ENCODE peak calls at places on chromosomes 6 and 20, in eight cellular contexts. B is sigmoid colon, U is GM12878, W is suprapubic skin, P is spleen, D is prostate gland, I is K562, G is transverse colon. M is an unnamed sample.

GRCh38 chr6:118509009-118509617 is 39.0 kb upstream of the PLN start:
- DNase-seq in W (no peak), U (no peak), B (no peak), P (no peak), I (peak; percentile 11), D (no peak), G (no peak), M (no peak)

GRCh38 chr20:32823078-32823477 is 3.3 kb downstream of the MAPRE1 start:
- DNase-seq in U (no peak), G (no peak), P (no peak), B (no peak), D (no peak), W (no peak), I (no peak), M (no peak)

GRCh38 chr6:149484733-149485700 is at the start of gene ZC3H12D:
- DNase-seq in W (peak; percentile 74), U (no peak), D (no peak), B (peak; percentile 68), I (no peak), P (peak; percentile 91), G (peak; percentile 84), M (no peak)

GRCh38 chr20:62149532-62150235 is 6.1 kb downstream of the SS18L1 start:
- DNase-seq in U (no peak), B (no peak), P (no peak), I (no peak), G (no peak), D (peak; percentile 56), W (no peak), M (no peak)

GRCh38 chr6:48061630-48062029 is 49.4 kb downstream of the PTCHD4 start:
- DNase-seq in W (no peak), G (no peak), U (no peak), P (no peak), B (no peak), I (no peak), D (no peak), M (no peak)

GRCh38 chr6:133040025-133040838 is 200.9 kb upstream of the EYA4 start:
- DNase-seq in P (no peak), W (no peak), U (no peak), D (no peak), I (no peak), G (no peak), B (no peak), M (no peak)

GRCh38 chr6:2799936-2800527 is 34.8 kb downstream of the WRNIP1 start:
- DNase-seq in D (no peak), U (no peak), I (no peak), W (no peak), B (no peak), P (no peak), G (no peak), M (no peak)

GRCh38 chr6:4157506-4157905 is 22.1 kb upstream of the ECI2 start:
- DNase-seq in U (no peak), B (no peak), I (no peak), D (no peak), G (no peak), P (no peak), W (no peak), M (no peak)

GRCh38 chr6:28393912-28394662 is 5.5 kb downstream of the ZSCAN12 start:
- DNase-seq in G (no peak), D (no peak), W (no peak), I (peak; percentile 48), U (no peak), P (no peak), B (no peak), M (no peak)

GRCh38 chr6:2110504-2110903 is 134.9 kb downstream of the GMDS start:
- DNase-seq in I (no peak), P (no peak), B (no peak), W (no peak), D (no peak), G (no peak), U (peak; percentile 1), M (no peak)

GRCh38 chr6:158634695-158635426 is 9.7 kb downstream of the DYNLT1 start:
- DNase-seq in I (no peak), W (no peak), U (no peak), D (no peak), P (no peak), G (no peak), B (no peak), M (no peak)

GRCh38 chr20:667351-668034 is 8.1 kb downstream of the SCRT2 start:
- DNase-seq in G (peak; percentile 54), I (peak; percentile 55), W (no peak), U (no peak), D (no peak), P (peak; percentile 89), B (no peak), M (no peak)

GRCh38 chr6:125375841-125376240 is 74.1 kb upstream of the HDDC2 start:
- DNase-seq in U (no peak), G (no peak), B (no peak), D (no peak), P (no peak), W (no peak), I (no peak), M (no peak)

GRCh38 chr20:3092611-3093379 is 8.3 kb upstream of the AVP start:
- DNase-seq in G (no peak), U (no peak), I (no peak), D (no peak), B (no peak), P (peak; percentile 83), W (no peak), M (no peak)

GRCh38 chr6:37615564-37616340 is 81.9 kb downstream of the MDGA1 start:
- DNase-seq in W (no peak), B (peak; percentile 54), P (no peak), G (no peak), D (no peak), I (peak; percentile 46), U (no peak), M (no peak)

GRCh38 chr6:25359191-25359861 is 80.2 kb downstream of the CARMIL1 start:
- DNase-seq in G (no peak), U (no peak), I (no peak), D (no peak), P (no peak), B (peak; percentile 76), W (no peak), M (peak; percentile 66)

GRCh38 chr6:76972463-76972862 is 490.8 kb downstream of the HTR1B start:
- DNase-seq in I (no peak), B (no peak), U (no peak), D (no peak), P (no peak), W (no peak), G (no peak), M (no peak)

GRCh38 chr6:108589244-108589730 is 28.6 kb downstream of the FOXO3 start:
- DNase-seq in B (peak; percentile 96), I (peak; percentile 34), G (peak; percentile 83), U (no peak), P (peak; percentile 81), D (peak; percentile 95), W (peak; percentile 91), M (peak; percentile 85)

GRCh38 chr6:166602928-166603690 is 16.6 kb upstream of the RAMACL start:
- DNase-seq in W (no peak), D (no peak), B (peak; percentile 56), I (no peak), G (no peak), U (no peak), P (no peak), M (no peak)
- TF ChIP-seq POLR2AphosphoS5 in W (no peak), D (no peak), B (peak; percentile 50), I (no peak), G (no peak), U (no peak), P (no peak), M (no peak)

GRCh38 chr6:31958741-31959739 is at the start of the genes NELFE and SKIC2:
- DNase-seq in G (peak; percentile 99), I (peak; percentile 99), B (peak; percentile 99), P (peak; percentile 99), D (peak; percentile 98), W (peak; percentile 99), U (peak; percentile 93), M (peak; percentile 98)
- TF ChIP-seq POLR2A in G (peak; percentile 80), I (peak; percentile 73), B (peak; percentile 52), P (peak; percentile 91), D (peak; percentile 60), W (no peak), U (peak; percentile 87), M (peak; percentile 56)

GRCh38 chr20:63701051-63701328 is 4.5 kb downstream of the TNFRSF6B start:
- DNase-seq in D (no peak), G (no peak), B (no peak), I (no peak), W (peak; percentile 55), U (no peak), P (peak; percentile 56), M (no peak)

GRCh38 chr20:63697868-63698545 is 1.6 kb downstream of the TNFRSF6B start:
- DNase-seq in P (peak; percentile 73), I (no peak), D (no peak), U (no peak), W (peak; percentile 65), G (peak; percentile 7), B (peak; percentile 66), M (no peak)

GRCh38 chr20:63698739-63699465 is 2.5 kb downstream of the TNFRSF6B start:
- DNase-seq in U (peak; percentile 30), B (peak; percentile 83), P (peak; percentile 76), D (no peak), G (peak; percentile 35), W (peak; percentile 77), I (peak; percentile 54), M (no peak)

GRCh38 chr20:63700199-63701050 is 4.0 kb downstream of the TNFRSF6B start:
- DNase-seq in I (no peak), B (peak; percentile 66), W (peak; percentile 62), U (no peak), G (no peak), P (peak; percentile 69), D (no peak), M (no peak)

DNA sequence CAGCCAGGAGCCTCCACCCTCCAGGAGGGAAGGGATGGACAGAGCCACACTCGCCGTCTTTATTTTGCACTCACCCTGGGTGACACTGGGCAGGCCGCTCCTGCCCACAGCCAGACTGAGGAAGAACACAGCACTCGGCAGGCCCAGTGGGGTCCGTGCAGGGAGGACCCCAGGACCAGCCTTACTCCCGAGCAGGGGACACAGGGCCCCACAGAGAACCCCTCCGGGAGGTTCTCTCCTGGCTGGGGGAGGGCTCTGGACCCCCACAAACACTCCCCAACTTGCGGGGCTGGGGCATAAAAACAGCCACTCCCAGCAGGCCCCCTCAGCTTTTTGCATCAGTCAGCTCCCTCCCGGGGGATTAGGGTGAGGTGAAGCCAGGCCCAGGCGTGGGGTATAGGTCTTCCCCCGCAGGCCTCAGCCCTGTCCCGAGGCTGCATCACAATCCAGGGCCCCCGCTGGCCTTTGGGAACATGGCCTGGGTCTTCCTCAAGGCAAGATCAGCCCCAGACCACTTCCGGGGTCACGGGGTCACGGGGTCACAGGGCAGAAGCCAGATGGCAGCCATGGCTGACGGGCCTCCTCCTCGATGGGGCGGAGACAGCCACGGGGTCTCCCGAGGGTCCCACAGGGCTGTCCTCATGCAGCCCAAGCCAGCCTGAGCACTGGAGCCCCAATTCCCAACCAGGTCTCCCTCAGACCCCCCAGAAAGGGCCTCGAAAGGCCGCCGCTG is 3.2 kb downstream of the TNFRSF6B start:
- DNase-seq in B (peak; percentile 64), U (no peak), G (no peak), W (peak; percentile 75), P (peak; percentile 70), I (no peak), D (no peak), M (no peak)
- H3K27ac ChIP-seq in B (peak overlapping the region; percentile 69), U (peak overlapping the region; percentile 75), G (peak overlapping the region; percentile 49), W (peak overlapping the region; percentile 86), P (peak overlapping the region; percentile 71), I (peak overlapping the region; percentile 61), D (no peak overlapping the region), M (peak overlapping the region; percentile 96)

DNA sequence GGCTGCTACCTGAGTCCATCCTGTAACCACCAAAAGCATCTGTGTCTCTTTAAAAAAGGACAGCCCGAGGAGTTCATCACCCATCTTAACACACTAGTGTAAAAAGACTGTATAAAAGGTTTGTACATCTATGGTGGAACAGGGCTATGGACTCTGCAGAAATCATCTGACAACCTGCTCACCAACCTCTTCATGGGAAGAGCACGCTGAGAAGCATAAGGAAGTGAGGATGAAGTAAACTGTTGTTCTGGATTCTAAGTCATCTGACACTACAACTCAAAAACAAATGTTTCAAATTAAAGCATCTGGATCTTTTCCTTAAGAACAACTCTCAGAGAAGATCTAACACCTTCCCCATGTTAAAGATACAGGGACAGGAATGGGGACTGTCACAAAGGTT is 5.4 kb downstream of the IFNGR1 start:
- DNase-seq in D (no peak), P (no peak), I (no peak), G (no peak), B (no peak), W (no peak), U (no peak), M (no peak)
- TF ChIP-seq POLR2AphosphoS5 in D (no peak), P (peak; percentile 36), I (no peak), G (no peak), B (no peak), W (no peak), U (peak; percentile 77), M (no peak)